ENCODE peak calls at places on chromosomes 11 and 22, in six cellular contexts. A is iris pigment epithelial cell; X is activated naive CD8-positive, alpha-beta T cell treated with anti-CD3 and anti-CD28 coated beads, Interleukin-2, amount 50 U/mL, for 24 hours; P is stimulated activated CD4-positive, alpha-beta T cell treated with anti-CD3 and anti-CD28 coated beads, Interleukin-2, amount 100 ng/mL, for 48 hours; O is HTR-8/SVneo; E is NCI-H1694. W is an unnamed sample.

GRCh38 chr11:13669544-13670488 is 1.3 kb downstream of the FAR1 start:
- DNase-seq in P (no peak), O (no peak), E (no peak), X (no peak), A (peak; percentile 25), W (no peak)

GRCh38 chr11:33598426-33599069 is 102.1 kb downstream of the C11orf91 start:
- DNase-seq in P (no peak), X (no peak), O (no peak), A (no peak), E (no peak), W (no peak)

GRCh38 chr22:46122511-46122971 is 27.8 kb upstream of the PPARA start:
- DNase-seq in O (peak; percentile 85), A (peak; percentile 48), X (peak; percentile 82), E (no peak), P (peak; percentile 64), W (peak; percentile 83)

GRCh38 chr22:40200795-40201194 is 23.1 kb downstream of the TNRC6B start:
- DNase-seq in O (no peak), X (no peak), A (no peak), P (no peak), E (no peak), W (no peak)

GRCh38 chr22:27866136-27867091 is 52.6 kb downstream of the PITPNB start:
- DNase-seq in X (no peak), E (no peak), P (no peak), A (peak; percentile 96), O (peak; percentile 33), W (no peak)

GRCh38 chr22:29359469-29359868 is 28.9 kb downstream of the AP1B1 start:
- DNase-seq in A (peak; percentile 65), E (peak; percentile 49), P (no peak), X (no peak), O (peak; percentile 57), W (peak; percentile 49)

GRCh38 chr22:48758905-48759875 is 1068.5 kb downstream of the BRD1 start:
- DNase-seq in A (no peak), O (no peak), X (no peak), E (no peak), P (no peak), W (no peak)

GRCh38 chr11:87901366-87901765 is 273.9 kb downstream of the RAB38 start:
- DNase-seq in X (no peak), O (no peak), A (no peak), E (no peak), P (no peak), W (no peak)

GRCh38 chr11:62108017-62108750 is 15.6 kb upstream of the INCENP start:
- DNase-seq in P (no peak), X (peak; percentile 29), A (peak; percentile 62), O (peak; percentile 61), E (peak; percentile 60), W (peak; percentile 48)

GRCh38 chr11:20032577-20033265 is 127.6 kb downstream of the DBX1 start:
- DNase-seq in O (no peak), E (no peak), A (no peak), P (no peak), X (no peak), W (no peak)

GRCh38 chr22:37267128-37267587 is 15.2 kb upstream of the CYTH4 start:
- DNase-seq in E (peak; percentile 28), A (peak; percentile 23), X (peak; percentile 79), P (peak; percentile 78), O (peak; percentile 44), W (peak; percentile 80)

GRCh38 chr11:65448074-65448417 is 25.4 kb downstream of the NEAT1 start:
- DNase-seq in A (no peak), E (no peak), P (no peak), X (no peak), O (no peak), W (no peak)

GRCh38 chr11:47499614-47500013 is 50.7 kb upstream of the RAPSN start:
- DNase-seq in X (no peak), P (no peak), A (no peak), E (no peak), O (no peak), W (no peak)

GRCh38 chr11:13316528-13316961 is 39.0 kb downstream of the BMAL1 start:
- DNase-seq in A (peak; percentile 58), X (no peak), P (no peak), E (no peak), O (peak; percentile 30), W (no peak)

GRCh38 chr22:44358723-44359440 is 46.1 kb upstream of the SHISAL1 start:
- DNase-seq in E (no peak), X (no peak), P (no peak), A (no peak), O (no peak), W (no peak)

GRCh38 chr11:119361056-119361787 is 14.7 kb upstream of the MFRP start:
- DNase-seq in E (no peak), O (peak; percentile 87), A (peak; percentile 89), X (no peak), P (peak; percentile 49), W (no peak)

GRCh38 chr11:75786101-75786736 is 17.6 kb downstream of the DGAT2 start:
- DNase-seq in O (no peak), X (no peak), A (no peak), E (no peak), P (no peak), W (peak; percentile 90)

GRCh38 chr11:74818283-74818946 is 69.8 kb downstream of the RNF169 start:
- DNase-seq in P (no peak), O (no peak), X (no peak), A (peak; percentile 29), E (no peak), W (no peak)

GRCh38 chr22:41687901-41688364 is 734 bp downstream of the SNU13 start:
- DNase-seq in P (no peak), X (peak; percentile 38), A (peak; percentile 33), O (no peak), E (no peak), W (no peak)

GRCh38 chr11:84384637-84385227 is 1098.6 kb upstream of the CCDC90B start:
- DNase-seq in E (no peak), X (peak; percentile 13), P (peak; percentile 7), A (peak; percentile 45), O (peak; percentile 10), W (peak; percentile 32)

GRCh38 chr11:115264278-115264677 is 239.9 kb downstream of the CADM1 start:
- DNase-seq in X (no peak), O (no peak), E (no peak), A (no peak), P (no peak), W (no peak)

GRCh38 chr11:19076744-19077589 is 16.4 kb upstream of the MRGPRX2 start:
- DNase-seq in E (peak; percentile 26), X (peak; percentile 66), A (peak; percentile 27), O (peak; percentile 53), P (peak; percentile 72), W (peak; percentile 79)

GRCh38 chr22:37352481-37352880 is 70.2 kb downstream of the CYTH4 start:
- DNase-seq in P (no peak), A (no peak), O (no peak), X (no peak), E (no peak), W (no peak)

GRCh38 chr11:114059984-114060401 is 482 bp downstream of the ZBTB16 start:
- DNase-seq in E (no peak), P (no peak), O (no peak), X (peak; percentile 12), A (peak; percentile 81), W (no peak)

GRCh38 chr11:77044356-77044755 is 10.2 kb downstream of the B3GNT6 start:
- DNase-seq in A (no peak), X (no peak), O (no peak), P (no peak), E (no peak), W (no peak)

GRCh38 chr11:129143335-129143734 is 48.8 kb downstream of the ARHGAP32 start:
- DNase-seq in E (no peak), P (no peak), O (peak; percentile 47), X (no peak), A (peak; percentile 99), W (peak; percentile 89)

GRCh38 chr11:2482745-2483144 is 37.9 kb downstream of the KCNQ1 start:
- DNase-seq in E (no peak), A (no peak), P (no peak), X (no peak), O (no peak), W (no peak)